ENCODE peak calls at places on chromosomes 16 and 17, in seven cellular contexts. One of them, this sample, is unnamed.

GRCh38 chr16:89981414-89981813 is 32.9 kb downstream of the DEF8 start:
- DNase-seq in ELR: no peak
- DNase-seq in hippocampal formation: no peak
- DNase-seq in BE2C: no peak
- DNase-seq in transverse colon: no peak
- DNase-seq in activated CD4-positive, alpha-beta memory T cell treated with anti-CD3 and anti-CD28 coated beads, Interleukin-2, amount 10 ng/mL, durations not matched to agents 7 days and 5 days: no peak
- DNase-seq in cardiac septum: no peak
- DNase-seq in this sample: peak; percentile 22

GRCh38 chr17:42519546-42520444 is 16.2 kb upstream of the NAGLU start:
- DNase-seq in hippocampal formation: peak; percentile 57
- DNase-seq in transverse colon: peak; percentile 85
- DNase-seq in BE2C: no peak
- DNase-seq in ELR: peak; percentile 99
- DNase-seq in activated CD4-positive, alpha-beta memory T cell treated with anti-CD3 and anti-CD28 coated beads, Interleukin-2, amount 10 ng/mL, durations not matched to agents 7 days and 5 days: no peak
- DNase-seq in cardiac septum: peak; percentile 92
- DNase-seq in this sample: peak; percentile 87

GRCh38 chr16:78684040-78684611 is 584.7 kb downstream of the WWOX start:
- DNase-seq in BE2C: no peak
- DNase-seq in activated CD4-positive, alpha-beta memory T cell treated with anti-CD3 and anti-CD28 coated beads, Interleukin-2, amount 10 ng/mL, durations not matched to agents 7 days and 5 days: no peak
- DNase-seq in cardiac septum: no peak
- DNase-seq in hippocampal formation: no peak
- DNase-seq in ELR: no peak
- DNase-seq in transverse colon: peak; percentile 28
- DNase-seq in this sample: peak; percentile 17

GRCh38 chr16:28010671-28011070 is 52.8 kb downstream of the GSG1L start:
- DNase-seq in cardiac septum: no peak
- DNase-seq in activated CD4-positive, alpha-beta memory T cell treated with anti-CD3 and anti-CD28 coated beads, Interleukin-2, amount 10 ng/mL, durations not matched to agents 7 days and 5 days: no peak
- DNase-seq in transverse colon: no peak
- DNase-seq in ELR: peak; percentile 37
- DNase-seq in hippocampal formation: no peak
- DNase-seq in BE2C: no peak
- DNase-seq in this sample: no peak

GRCh38 chr17:261640-262039 is 80.2 kb upstream of the DOC2B start:
- DNase-seq in BE2C: no peak
- DNase-seq in activated CD4-positive, alpha-beta memory T cell treated with anti-CD3 and anti-CD28 coated beads, Interleukin-2, amount 10 ng/mL, durations not matched to agents 7 days and 5 days: no peak
- DNase-seq in cardiac septum: no peak
- DNase-seq in transverse colon: no peak
- DNase-seq in ELR: no peak
- DNase-seq in hippocampal formation: no peak
- DNase-seq in this sample: no peak

GRCh38 chr16:87411375-87412271 is 19.5 kb downstream of the MAP1LC3B start:
- DNase-seq in ELR: no peak
- DNase-seq in cardiac septum: no peak
- DNase-seq in activated CD4-positive, alpha-beta memory T cell treated with anti-CD3 and anti-CD28 coated beads, Interleukin-2, amount 10 ng/mL, durations not matched to agents 7 days and 5 days: no peak
- DNase-seq in transverse colon: no peak
- DNase-seq in hippocampal formation: no peak
- DNase-seq in BE2C: no peak
- DNase-seq in this sample: no peak

GRCh38 chr17:64213995-64214507 is 49.0 kb downstream of the TEX2 start:
- DNase-seq in activated CD4-positive, alpha-beta memory T cell treated with anti-CD3 and anti-CD28 coated beads, Interleukin-2, amount 10 ng/mL, durations not matched to agents 7 days and 5 days: no peak
- DNase-seq in cardiac septum: no peak
- DNase-seq in hippocampal formation: no peak
- DNase-seq in BE2C: no peak
- DNase-seq in ELR: no peak
- DNase-seq in transverse colon: no peak
- DNase-seq in this sample: no peak

GRCh38 chr16:79651363-79651762 is 50.8 kb upstream of the MAF start:
- DNase-seq in ELR: no peak
- DNase-seq in hippocampal formation: peak; percentile 7
- DNase-seq in cardiac septum: no peak
- DNase-seq in BE2C: no peak
- DNase-seq in activated CD4-positive, alpha-beta memory T cell treated with anti-CD3 and anti-CD28 coated beads, Interleukin-2, amount 10 ng/mL, durations not matched to agents 7 days and 5 days: no peak
- DNase-seq in transverse colon: peak; percentile 27
- DNase-seq in this sample: no peak

GRCh38 chr16:15829460-15829859 is 27.4 kb downstream of the MYH11 start:
- DNase-seq in ELR: no peak
- DNase-seq in transverse colon: peak; percentile 65
- DNase-seq in activated CD4-positive, alpha-beta memory T cell treated with anti-CD3 and anti-CD28 coated beads, Interleukin-2, amount 10 ng/mL, durations not matched to agents 7 days and 5 days: no peak
- DNase-seq in BE2C: no peak
- DNase-seq in hippocampal formation: no peak
- DNase-seq in cardiac septum: peak; percentile 73
- DNase-seq in this sample: no peak

GRCh38 chr17:75047398-75048098 is 523 bp downstream of the KCTD2 start:
- DNase-seq in activated CD4-positive, alpha-beta memory T cell treated with anti-CD3 and anti-CD28 coated beads, Interleukin-2, amount 10 ng/mL, durations not matched to agents 7 days and 5 days: peak; percentile 38
- DNase-seq in hippocampal formation: no peak
- DNase-seq in cardiac septum: no peak
- DNase-seq in ELR: peak; percentile 37
- DNase-seq in BE2C: no peak
- DNase-seq in transverse colon: peak; percentile 51
- DNase-seq in this sample: peak; percentile 73

GRCh38 chr17:19013226-19013625 is 8.7 kb upstream of the FAM83G start:
- DNase-seq in activated CD4-positive, alpha-beta memory T cell treated with anti-CD3 and anti-CD28 coated beads, Interleukin-2, amount 10 ng/mL, durations not matched to agents 7 days and 5 days: no peak
- DNase-seq in hippocampal formation: no peak
- DNase-seq in ELR: no peak
- DNase-seq in cardiac septum: no peak
- DNase-seq in transverse colon: no peak
- DNase-seq in BE2C: no peak
- DNase-seq in this sample: no peak

GRCh38 chr16:12580809-12581208 is 222.9 kb downstream of the CPPED1 start:
- DNase-seq in hippocampal formation: no peak
- DNase-seq in ELR: no peak
- DNase-seq in cardiac septum: no peak
- DNase-seq in activated CD4-positive, alpha-beta memory T cell treated with anti-CD3 and anti-CD28 coated beads, Interleukin-2, amount 10 ng/mL, durations not matched to agents 7 days and 5 days: no peak
- DNase-seq in BE2C: no peak
- DNase-seq in transverse colon: no peak
- DNase-seq in this sample: no peak

GRCh38 chr17:49252148-49252682 is 21.6 kb upstream of the PHOSPHO1 start:
- DNase-seq in ELR: peak; percentile 65
- DNase-seq in transverse colon: no peak
- DNase-seq in cardiac septum: peak; percentile 85
- DNase-seq in BE2C: peak; percentile 34
- DNase-seq in activated CD4-positive, alpha-beta memory T cell treated with anti-CD3 and anti-CD28 coated beads, Interleukin-2, amount 10 ng/mL, durations not matched to agents 7 days and 5 days: no peak
- DNase-seq in hippocampal formation: no peak
- DNase-seq in this sample: no peak

This sample was measured in Peyer's patch.